ENCODE peak calls at places on chromosomes 4 and X, in six cellular contexts. T, I, K, H, E and U are unnamed samples.
A peak's percentile ranks its signal among the peaks of the same experiment; 100 is the strongest.

GRCh38 chrX:150540965-150541364 is 27.5 kb upstream of the MTM1 start:
- DNase-seq in K (no peak), E (no peak), H (no peak), T (no peak), I (no peak), U (no peak)

GRCh38 chr4:95212692-95213091 is 336.1 kb downstream of the UNC5C start:
- DNase-seq in H (no peak), I (no peak), K (no peak), T (no peak), E (no peak), U (no peak)

GRCh38 chrX:41561045-41561444 is 113.9 kb downstream of the NYX start:
- DNase-seq in H (no peak), T (no peak), E (no peak), I (peak; percentile 17), K (peak; percentile 77), U (no peak)

GRCh38 chrX:133325422-133325821 is 89.9 kb downstream of the GPC4 start:
- DNase-seq in K (no peak), H (no peak), E (no peak), T (no peak), I (peak; percentile 20), U (no peak)

GRCh38 chr4:123120473-123120872 is 198.1 kb upstream of the NUDT6 start:
- DNase-seq in I (peak; percentile 42), T (no peak), E (no peak), K (peak; percentile 52), H (no peak), U (no peak)

GRCh38 chr4:3202836-3203820 is 45.8 kb upstream of the MSANTD1 start:
- DNase-seq in I (no peak), K (no peak), E (peak; percentile 44), H (no peak), T (no peak), U (no peak)

GRCh38 chr4:5816101-5816500 is 76.8 kb downstream of the CRMP1 start:
- DNase-seq in H (no peak), E (no peak), T (no peak), K (no peak), I (no peak), U (no peak)

GRCh38 chr4:101019941-101020401 is 327.4 kb downstream of the PPP3CA start:
- DNase-seq in T (peak; percentile 32), H (no peak), I (peak; percentile 78), E (no peak), K (peak; percentile 76), U (peak; percentile 85)

GRCh38 chrX:154488336-154489075 is 1.9 kb downstream of the SLC10A3 start:
- DNase-seq in E (no peak), K (no peak), I (no peak), T (no peak), H (no peak), U (no peak)

GRCh38 chr4:5708171-5708828 is at the start of gene EVC2:
- DNase-seq in E (peak; percentile 34), I (no peak), H (no peak), K (peak; percentile 50), T (no peak), U (no peak)

GRCh38 chr4:118215826-118216225 is 137.0 kb downstream of the PRSS12 start:
- DNase-seq in E (no peak), K (no peak), T (no peak), I (no peak), H (no peak), U (no peak)

GRCh38 chrX:44264936-44265335 is 78.5 kb downstream of the EFHC2 start:
- DNase-seq in T (no peak), E (no peak), H (no peak), K (no peak), I (no peak), U (no peak)

GRCh38 chrX:29143756-29144155 is 556.5 kb downstream of the IL1RAPL1 start:
- DNase-seq in K (no peak), E (no peak), T (no peak), H (no peak), I (no peak), U (no peak)

GRCh38 chrX:150848914-150849365 is 49.5 kb downstream of the CD99L2 start:
- DNase-seq in I (peak; percentile 43), K (peak; percentile 42), T (no peak), E (no peak), H (no peak), U (no peak)

GRCh38 chrX:46531442-46531841 is 13.8 kb downstream of the ZNF674 start:
- DNase-seq in H (no peak), E (no peak), I (no peak), T (no peak), K (no peak), U (no peak)

GRCh38 chrX:124086411-124086810 is 124.9 kb downstream of the STAG2 start:
- DNase-seq in E (no peak), I (no peak), H (no peak), T (no peak), K (no peak), U (no peak)

GRCh38 chrX:76517544-76517943 is 90.0 kb downstream of the MAGEE1 start:
- DNase-seq in E (no peak), T (no peak), H (no peak), I (no peak), K (no peak), U (no peak)

GRCh38 chr4:26015133-26015651 is 101.2 kb downstream of the SMIM20 start:
- DNase-seq in E (no peak), T (no peak), I (no peak), H (no peak), K (no peak), U (no peak)

GRCh38 chr4:134027931-134028330 is 173.7 kb downstream of the PABPC4L start:
- DNase-seq in K (peak; percentile 66), T (peak; percentile 33), E (no peak), I (no peak), H (no peak), U (peak; percentile 54)

GRCh38 chr4:74374561-74375327 is 9.8 kb downstream of the EREG start:
- DNase-seq in H (peak; percentile 84), E (no peak), T (peak; percentile 62), K (peak; percentile 99), I (peak; percentile 95), U (peak; percentile 91)

GRCh38 chr4:79528241-79528706 is 120.2 kb upstream of the GK2 start:
- DNase-seq in T (peak; percentile 6), E (no peak), I (peak; percentile 86), K (peak; percentile 52), H (no peak), U (peak; percentile 22)

GRCh38 chr4:44071959-44072955 is 376.4 kb downstream of the KCTD8 start:
- DNase-seq in H (no peak), T (no peak), I (no peak), K (no peak), E (no peak), U (no peak)

GRCh38 chr4:68074397-68074796 is 55.3 kb downstream of the TMPRSS11F start:
- DNase-seq in I (no peak), K (peak; percentile 83), E (no peak), T (no peak), H (no peak), U (no peak)

GRCh38 chr4:152166567-152166966 is 369.3 kb downstream of the FBXW7 start:
- DNase-seq in K (no peak), E (no peak), T (no peak), I (no peak), H (no peak), U (no peak)

GRCh38 chr4:128583753-128584712 is 225.5 kb upstream of the JADE1 start:
- DNase-seq in T (no peak), E (no peak), H (no peak), I (no peak), K (no peak), U (peak; percentile 19)

GRCh38 chrX:102835504-102836146 is 101.4 kb upstream of the RAB40AL start:
- DNase-seq in E (no peak), I (peak; percentile 1), T (peak; percentile 21), K (peak; percentile 23), H (no peak), U (peak; percentile 41)

GRCh38 chrX:154607370-154607769 is 11.7 kb downstream of the CTAG1B start:
- DNase-seq in E (no peak), K (no peak), T (no peak), I (no peak), H (no peak), U (peak; percentile 0)

GRCh38 chr4:40842318-40842717 is 92.6 kb downstream of the NSUN7 start:
- DNase-seq in K (no peak), H (no peak), T (no peak), E (no peak), I (no peak), U (no peak)

GRCh38 chr4:36332023-36332781 is 50.8 kb downstream of the DTHD1 start:
- DNase-seq in E (no peak), I (no peak), H (no peak), T (no peak), K (no peak), U (no peak)

GRCh38 chrX:15664487-15665444 is at the start of gene CLTRN:
- DNase-seq in E (no peak), K (peak; percentile 86), I (no peak), H (no peak), T (peak; percentile 9), U (no peak)

GRCh38 chr4:185587444-185588161 is 52.3 kb upstream of the PDLIM3 start:
- DNase-seq in I (no peak), K (no peak), T (no peak), H (no peak), E (peak; percentile 73), U (no peak)

GRCh38 chr4:78634011-78634664 is 82.6 kb downstream of the ANXA3 start:
- DNase-seq in H (no peak), T (no peak), K (no peak), E (no peak), I (no peak), U (no peak)

GRCh38 chr4:102315532-102315931 is 29.8 kb downstream of the SLC39A8 start:
- DNase-seq in H (no peak), E (no peak), K (no peak), I (no peak), T (no peak), U (no peak)

GRCh38 chr4:167622481-167623240 is 388.4 kb upstream of the SPOCK3 start:
- DNase-seq in K (peak; percentile 34), E (peak; percentile 14), H (no peak), I (peak; percentile 6), T (peak; percentile 67), U (peak; percentile 70)